ENCODE peak calls at places on chromosomes 1 and 21, in ten cellular contexts. One of them, this sample, is unnamed.

GRCh38 chr1:27872802-27873665 is 690 bp downstream of the THEMIS2 start:
- DNase-seq in epithelial cell of esophagus: peak
- DNase-seq in pancreas: peak
- DNase-seq in psoas muscle: no peak
- DNase-seq in left ventricle myocardium inferior: no peak
- DNase-seq in kidney: peak
- DNase-seq in omental fat pad: peak
- DNase-seq in RWPE1: no peak
- DNase-seq in glutamatergic neuron: no peak
- DNase-seq in endothelial cell: no peak
- DNase-seq in this sample: no peak

GRCh38 chr1:41954533-41954944 is 35.8 kb upstream of the HIVEP3 start:
- DNase-seq in epithelial cell of esophagus: peak
- DNase-seq in pancreas: no peak
- DNase-seq in psoas muscle: no peak
- DNase-seq in left ventricle myocardium inferior: no peak
- DNase-seq in kidney: peak
- DNase-seq in omental fat pad: no peak
- DNase-seq in RWPE1: peak
- DNase-seq in glutamatergic neuron: no peak
- DNase-seq in endothelial cell: no peak
- DNase-seq in this sample: no peak

GRCh38 chr1:210313046-210313445 is 15.7 kb upstream of the HHAT start:
- DNase-seq in epithelial cell of esophagus: no peak
- DNase-seq in pancreas: no peak
- DNase-seq in psoas muscle: no peak
- DNase-seq in left ventricle myocardium inferior: no peak
- DNase-seq in kidney: no peak
- DNase-seq in omental fat pad: no peak
- DNase-seq in RWPE1: no peak
- DNase-seq in glutamatergic neuron: no peak
- DNase-seq in endothelial cell: no peak
- DNase-seq in this sample: no peak

GRCh38 chr1:230067441-230067870 is 418 bp downstream of the GALNT2 start:
- DNase-seq in epithelial cell of esophagus: peak
- DNase-seq in pancreas: peak
- DNase-seq in psoas muscle: no peak
- DNase-seq in left ventricle myocardium inferior: no peak
- DNase-seq in kidney: peak
- DNase-seq in omental fat pad: no peak
- DNase-seq in RWPE1: peak
- DNase-seq in glutamatergic neuron: no peak
- DNase-seq in endothelial cell: no peak
- DNase-seq in this sample: no peak

GRCh38 chr1:226574044-226574443 is 25.5 kb downstream of the STUM start:
- DNase-seq in epithelial cell of esophagus: no peak
- DNase-seq in pancreas: no peak
- DNase-seq in psoas muscle: no peak
- DNase-seq in left ventricle myocardium inferior: no peak
- DNase-seq in kidney: no peak
- DNase-seq in omental fat pad: no peak
- DNase-seq in RWPE1: no peak
- DNase-seq in glutamatergic neuron: no peak
- DNase-seq in endothelial cell: no peak
- DNase-seq in this sample: no peak

GRCh38 chr1:17158961-17159360 is 39.7 kb upstream of the PADI2 start:
- DNase-seq in epithelial cell of esophagus: no peak
- DNase-seq in pancreas: no peak
- DNase-seq in psoas muscle: no peak
- DNase-seq in left ventricle myocardium inferior: no peak
- DNase-seq in kidney: no peak
- DNase-seq in omental fat pad: no peak
- DNase-seq in RWPE1: no peak
- DNase-seq in glutamatergic neuron: no peak
- DNase-seq in endothelial cell: no peak
- DNase-seq in this sample: no peak

GRCh38 chr1:58874757-58875755 is 91.2 kb upstream of the JUN start:
- DNase-seq in epithelial cell of esophagus: no peak
- DNase-seq in pancreas: peak
- DNase-seq in psoas muscle: peak
- DNase-seq in left ventricle myocardium inferior: peak
- DNase-seq in kidney: peak
- DNase-seq in omental fat pad: no peak
- DNase-seq in RWPE1: no peak
- DNase-seq in glutamatergic neuron: no peak
- DNase-seq in endothelial cell: no peak
- DNase-seq in this sample: peak

GRCh38 chr1:37158113-37158749 is 123.9 kb upstream of the GRIK3 start:
- DNase-seq in epithelial cell of esophagus: no peak
- DNase-seq in pancreas: no peak
- DNase-seq in psoas muscle: no peak
- DNase-seq in left ventricle myocardium inferior: no peak
- DNase-seq in kidney: no peak
- DNase-seq in omental fat pad: no peak
- DNase-seq in RWPE1: no peak
- DNase-seq in glutamatergic neuron: no peak
- DNase-seq in endothelial cell: no peak
- DNase-seq in this sample: no peak

GRCh38 chr1:85884372-85885035 is 176.3 kb upstream of the ZNHIT6 start:
- DNase-seq in epithelial cell of esophagus: peak
- DNase-seq in pancreas: no peak
- DNase-seq in psoas muscle: no peak
- DNase-seq in left ventricle myocardium inferior: no peak
- DNase-seq in kidney: no peak
- DNase-seq in omental fat pad: no peak
- DNase-seq in RWPE1: peak
- DNase-seq in glutamatergic neuron: no peak
- DNase-seq in endothelial cell: no peak
- DNase-seq in this sample: no peak

GRCh38 chr1:184793967-184794366 is 39.3 kb upstream of the EDEM3 start:
- DNase-seq in epithelial cell of esophagus: no peak
- DNase-seq in pancreas: no peak
- DNase-seq in psoas muscle: no peak
- DNase-seq in left ventricle myocardium inferior: no peak
- DNase-seq in kidney: no peak
- DNase-seq in omental fat pad: no peak
- DNase-seq in RWPE1: no peak
- DNase-seq in glutamatergic neuron: no peak
- DNase-seq in endothelial cell: no peak
- DNase-seq in this sample: no peak

GRCh38 chr1:59743324-59744108 is 71.2 kb upstream of the HOOK1 start:
- DNase-seq in epithelial cell of esophagus: no peak
- DNase-seq in pancreas: no peak
- DNase-seq in psoas muscle: no peak
- DNase-seq in left ventricle myocardium inferior: peak
- DNase-seq in kidney: no peak
- DNase-seq in omental fat pad: no peak
- DNase-seq in RWPE1: no peak
- DNase-seq in glutamatergic neuron: no peak
- DNase-seq in endothelial cell: no peak
- DNase-seq in this sample: no peak

GRCh38 chr1:207335695-207336363 is 14.4 kb downstream of the CD55 start:
- DNase-seq in epithelial cell of esophagus: peak
- DNase-seq in pancreas: no peak
- DNase-seq in psoas muscle: no peak
- DNase-seq in left ventricle myocardium inferior: no peak
- DNase-seq in kidney: no peak
- DNase-seq in omental fat pad: no peak
- DNase-seq in RWPE1: no peak
- DNase-seq in glutamatergic neuron: no peak
- DNase-seq in endothelial cell: no peak
- DNase-seq in this sample: no peak
- TF ChIP-seq CTCF in epithelial cell of esophagus: no peak
- TF ChIP-seq CTCF in pancreas: no peak
- TF ChIP-seq CTCF in psoas muscle: no peak
- TF ChIP-seq CTCF in left ventricle myocardium inferior: no peak
- TF ChIP-seq CTCF in kidney: no peak
- TF ChIP-seq CTCF in omental fat pad: no peak
- TF ChIP-seq CTCF in RWPE1: no peak
- TF ChIP-seq CTCF in glutamatergic neuron: no peak
- TF ChIP-seq CTCF in endothelial cell: no peak
- TF ChIP-seq CTCF in this sample: no peak

DNA sequence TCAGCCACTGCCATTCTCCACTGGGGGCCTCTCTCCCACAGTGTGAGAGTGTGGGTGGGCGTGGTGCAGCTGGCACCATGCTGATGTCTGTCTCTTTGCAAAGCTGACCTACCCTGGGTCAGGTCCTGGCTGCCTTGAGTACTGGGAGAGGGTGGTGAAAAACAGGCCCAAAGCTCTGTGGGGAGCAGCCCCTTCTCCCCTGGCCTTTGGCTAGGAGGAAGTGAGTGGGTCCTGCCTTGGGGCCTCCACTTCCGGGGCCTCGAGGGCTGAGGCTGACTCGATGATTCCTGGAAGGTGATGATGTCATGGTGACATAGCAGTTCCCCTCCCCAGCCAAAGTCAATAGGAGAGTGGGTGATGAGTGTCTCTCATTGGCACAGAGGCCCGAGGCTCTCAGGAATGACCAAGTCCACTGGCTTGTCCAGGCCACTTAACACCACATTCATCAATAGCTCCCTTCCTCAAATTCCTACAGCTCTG is 53.0 kb downstream of the IER5 start:
- DNase-seq in epithelial cell of esophagus: peak
- DNase-seq in pancreas: no peak
- DNase-seq in psoas muscle: no peak
- DNase-seq in left ventricle myocardium inferior: no peak
- DNase-seq in kidney: peak
- DNase-seq in omental fat pad: no peak
- DNase-seq in RWPE1: peak
- DNase-seq in glutamatergic neuron: no peak
- DNase-seq in endothelial cell: no peak
- DNase-seq in this sample: no peak
- TF ChIP-seq CTCF in epithelial cell of esophagus: no peak
- TF ChIP-seq CTCF in pancreas: no peak
- TF ChIP-seq CTCF in psoas muscle: no peak
- TF ChIP-seq CTCF in left ventricle myocardium inferior: no peak
- TF ChIP-seq CTCF in kidney: no peak
- TF ChIP-seq CTCF in omental fat pad: no peak
- TF ChIP-seq CTCF in RWPE1: no peak
- TF ChIP-seq CTCF in glutamatergic neuron: no peak
- TF ChIP-seq CTCF in endothelial cell: no peak
- TF ChIP-seq CTCF in this sample: no peak

GRCh38 chr21:25887646-25888321 is 153.0 kb downstream of the GABPA start:
- DNase-seq in epithelial cell of esophagus: no peak
- DNase-seq in pancreas: no peak
- DNase-seq in psoas muscle: no peak
- DNase-seq in left ventricle myocardium inferior: no peak
- DNase-seq in kidney: no peak
- DNase-seq in omental fat pad: no peak
- DNase-seq in RWPE1: no peak
- DNase-seq in glutamatergic neuron: no peak
- DNase-seq in endothelial cell: no peak
- DNase-seq in this sample: no peak

GRCh38 chr21:25887166-25887565 is 152.4 kb downstream of the GABPA start:
- DNase-seq in epithelial cell of esophagus: no peak
- DNase-seq in pancreas: no peak
- DNase-seq in psoas muscle: no peak
- DNase-seq in left ventricle myocardium inferior: no peak
- DNase-seq in kidney: no peak
- DNase-seq in omental fat pad: no peak
- DNase-seq in RWPE1: no peak
- DNase-seq in glutamatergic neuron: no peak
- DNase-seq in endothelial cell: no peak
- DNase-seq in this sample: no peak

GRCh38 chr21:25889996-25890395 is 155.2 kb downstream of the GABPA start:
- DNase-seq in epithelial cell of esophagus: no peak
- DNase-seq in pancreas: no peak
- DNase-seq in psoas muscle: no peak
- DNase-seq in left ventricle myocardium inferior: no peak
- DNase-seq in kidney: no peak
- DNase-seq in omental fat pad: no peak
- DNase-seq in RWPE1: no peak
- DNase-seq in glutamatergic neuron: no peak
- DNase-seq in endothelial cell: no peak
- DNase-seq in this sample: no peak

GRCh38 chr21:25885880-25886279 is 151.1 kb downstream of the GABPA start:
- DNase-seq in epithelial cell of esophagus: no peak
- DNase-seq in pancreas: no peak
- DNase-seq in psoas muscle: no peak
- DNase-seq in left ventricle myocardium inferior: no peak
- DNase-seq in kidney: no peak
- DNase-seq in omental fat pad: no peak
- DNase-seq in RWPE1: no peak
- DNase-seq in glutamatergic neuron: no peak
- DNase-seq in endothelial cell: no peak
- DNase-seq in this sample: no peak

GRCh38 chr21:25888711-25889110 is 153.9 kb downstream of the GABPA start:
- DNase-seq in epithelial cell of esophagus: no peak
- DNase-seq in pancreas: no peak
- DNase-seq in psoas muscle: no peak
- DNase-seq in left ventricle myocardium inferior: no peak
- DNase-seq in kidney: no peak
- DNase-seq in omental fat pad: no peak
- DNase-seq in RWPE1: no peak
- DNase-seq in glutamatergic neuron: no peak
- DNase-seq in endothelial cell: no peak
- DNase-seq in this sample: no peak
- TF ChIP-seq CTCF in epithelial cell of esophagus: no peak
- TF ChIP-seq CTCF in pancreas: no peak
- TF ChIP-seq CTCF in psoas muscle: no peak
- TF ChIP-seq CTCF in left ventricle myocardium inferior: no peak
- TF ChIP-seq CTCF in kidney: no peak
- TF ChIP-seq CTCF in omental fat pad: no peak
- TF ChIP-seq CTCF in RWPE1: no peak
- TF ChIP-seq CTCF in glutamatergic neuron: no peak
- TF ChIP-seq CTCF in endothelial cell: no peak
- TF ChIP-seq CTCF in this sample: no peak

GRCh38 chr21:31754561-31754960 is 22.6 kb upstream of the SCAF4 start:
- DNase-seq in epithelial cell of esophagus: no peak
- DNase-seq in pancreas: no peak
- DNase-seq in psoas muscle: no peak
- DNase-seq in left ventricle myocardium inferior: no peak
- DNase-seq in kidney: no peak
- DNase-seq in omental fat pad: no peak
- DNase-seq in RWPE1: no peak
- DNase-seq in glutamatergic neuron: no peak
- DNase-seq in endothelial cell: no peak
- DNase-seq in this sample: no peak

GRCh38 chr21:31752967-31753366 is 21.0 kb upstream of the SCAF4 start:
- DNase-seq in epithelial cell of esophagus: no peak
- DNase-seq in pancreas: no peak
- DNase-seq in psoas muscle: no peak
- DNase-seq in left ventricle myocardium inferior: no peak
- DNase-seq in kidney: no peak
- DNase-seq in omental fat pad: no peak
- DNase-seq in RWPE1: no peak
- DNase-seq in glutamatergic neuron: no peak
- DNase-seq in endothelial cell: no peak
- DNase-seq in this sample: no peak

GRCh38 chr21:31756787-31757186 is 24.9 kb upstream of the SCAF4 start:
- DNase-seq in epithelial cell of esophagus: no peak
- DNase-seq in pancreas: no peak
- DNase-seq in psoas muscle: no peak
- DNase-seq in left ventricle myocardium inferior: no peak
- DNase-seq in kidney: no peak
- DNase-seq in omental fat pad: no peak
- DNase-seq in RWPE1: no peak
- DNase-seq in glutamatergic neuron: no peak
- DNase-seq in endothelial cell: no peak
- DNase-seq in this sample: no peak

GRCh38 chr21:31753949-31754348 is 22.0 kb upstream of the SCAF4 start:
- DNase-seq in epithelial cell of esophagus: no peak
- DNase-seq in pancreas: no peak
- DNase-seq in psoas muscle: no peak
- DNase-seq in left ventricle myocardium inferior: no peak
- DNase-seq in kidney: no peak
- DNase-seq in omental fat pad: no peak
- DNase-seq in RWPE1: no peak
- DNase-seq in glutamatergic neuron: no peak
- DNase-seq in endothelial cell: no peak
- DNase-seq in this sample: no peak

GRCh38 chr21:31755027-31755426 is 23.1 kb upstream of the SCAF4 start:
- DNase-seq in epithelial cell of esophagus: peak
- DNase-seq in pancreas: no peak
- DNase-seq in psoas muscle: no peak
- DNase-seq in left ventricle myocardium inferior: no peak
- DNase-seq in kidney: no peak
- DNase-seq in omental fat pad: no peak
- DNase-seq in RWPE1: no peak
- DNase-seq in glutamatergic neuron: no peak
- DNase-seq in endothelial cell: no peak
- DNase-seq in this sample: no peak
- TF ChIP-seq CTCF in epithelial cell of esophagus: no peak
- TF ChIP-seq CTCF in pancreas: no peak
- TF ChIP-seq CTCF in psoas muscle: no peak
- TF ChIP-seq CTCF in left ventricle myocardium inferior: no peak
- TF ChIP-seq CTCF in kidney: no peak
- TF ChIP-seq CTCF in omental fat pad: no peak
- TF ChIP-seq CTCF in RWPE1: no peak
- TF ChIP-seq CTCF in glutamatergic neuron: no peak
- TF ChIP-seq CTCF in endothelial cell: no peak
- TF ChIP-seq CTCF in this sample: no peak